ENCODE peak calls at places on chromosome 4, in eight cellular contexts. N is tibial artery, L is transverse colon, U is keratinocyte, X is SK-N-SH, W is tibial nerve, P is left ventricle myocardium inferior, R is PC-9. V is an unnamed sample.
A peak's percentile ranks its signal among the peaks of the same experiment; 100 is the strongest.

GRCh38 chr4:4912155-4912554 is 52.7 kb downstream of the MSX1 start:
- DNase-seq in N (no peak), L (no peak), U (no peak), X (no peak), W (no peak), P (no peak), R (no peak), V (no peak)

GRCh38 chr4:70197842-70198241 is 2.3 kb downstream of the ODAM start:
- DNase-seq in N (no peak), L (peak; percentile 27), U (no peak), X (no peak), W (no peak), P (no peak), R (no peak), V (peak; percentile 86)

GRCh38 chr4:25406081-25406692 is 29.1 kb downstream of the ANAPC4 start:
- DNase-seq in N (no peak), L (no peak), U (no peak), X (no peak), W (no peak), P (no peak), R (no peak), V (no peak)

GRCh38 chr4:139083533-139084424 is 68.2 kb downstream of the NOCT start:
- DNase-seq in N (peak; percentile 88), L (peak; percentile 90), U (no peak), X (peak; percentile 71), W (peak; percentile 75), P (peak; percentile 87), R (peak; percentile 45), V (peak; percentile 90)

GRCh38 chr4:16205298-16206164 is 20.7 kb downstream of the TAPT1 start:
- DNase-seq in N (no peak), L (no peak), U (no peak), X (peak; percentile 48), W (no peak), P (no peak), R (no peak), V (peak; percentile 36)

GRCh38 chr4:140049924-140050681 is 103.9 kb downstream of the MAML3 start:
- DNase-seq in N (no peak), L (no peak), U (no peak), X (peak; percentile 61), W (no peak), P (no peak), R (no peak), V (peak; percentile 31)

GRCh38 chr4:143021384-143021783 is 163.3 kb upstream of the USP38 start:
- DNase-seq in N (no peak), L (no peak), U (no peak), X (no peak), W (no peak), P (no peak), R (no peak), V (no peak)

GRCh38 chr4:19739101-19739651 is 512.5 kb upstream of the SLIT2 start:
- DNase-seq in N (no peak), L (no peak), U (peak; percentile 7), X (no peak), W (no peak), P (no peak), R (peak; percentile 82), V (peak; percentile 2)

GRCh38 chr4:48090621-48091020 is 43.4 kb downstream of the TXK start:
- DNase-seq in N (no peak), L (no peak), U (no peak), X (no peak), W (no peak), P (no peak), R (no peak), V (no peak)

GRCh38 chr4:5715357-5715756 is 4.4 kb downstream of the EVC start:
- DNase-seq in N (no peak), L (no peak), U (no peak), X (no peak), W (no peak), P (no peak), R (no peak), V (no peak)

GRCh38 chr4:90718926-90719325 is 591.7 kb downstream of the CCSER1 start:
- DNase-seq in N (no peak), L (no peak), U (no peak), X (no peak), W (no peak), P (no peak), R (no peak), V (no peak)

GRCh38 chr4:5888222-5888701 is 4.6 kb downstream of the CRMP1 start:
- DNase-seq in N (no peak), L (no peak), U (no peak), X (peak; percentile 92), W (no peak), P (no peak), R (no peak), V (no peak)

GRCh38 chr4:29853843-29854242 is 866.3 kb upstream of the PCDH7 start:
- DNase-seq in N (no peak), L (no peak), U (no peak), X (no peak), W (no peak), P (no peak), R (no peak), V (no peak)

GRCh38 chr4:133638702-133639101 is 489.6 kb downstream of the PCDH10 start:
- DNase-seq in N (no peak), L (no peak), U (no peak), X (no peak), W (no peak), P (no peak), R (no peak), V (no peak)

GRCh38 chr4:130395871-130396270 is 1299.9 kb downstream of the C4orf33 start:
- DNase-seq in N (no peak), L (no peak), U (no peak), X (no peak), W (no peak), P (no peak), R (no peak), V (no peak)

GRCh38 chr4:167321299-167321698 is 87.0 kb upstream of the SPOCK3 start:
- DNase-seq in N (no peak), L (no peak), U (no peak), X (no peak), W (no peak), P (no peak), R (no peak), V (no peak)

GRCh38 chr4:185682236-185682635 is 129.8 kb downstream of the SORBS2 start:
- DNase-seq in N (no peak), L (no peak), U (no peak), X (no peak), W (no peak), P (no peak), R (no peak), V (no peak)

GRCh38 chr4:176755624-176756023 is 37.1 kb downstream of the VEGFC start:
- DNase-seq in N (no peak), L (no peak), U (no peak), X (no peak), W (no peak), P (no peak), R (no peak), V (no peak)

GRCh38 chr4:98671131-98671530 is 12.7 kb upstream of the TSPAN5 start:
- DNase-seq in N (no peak), L (no peak), U (no peak), X (no peak), W (no peak), P (no peak), R (no peak), V (no peak)

GRCh38 chr4:156913234-156913633 is 58.4 kb downstream of the PDGFC start:
- DNase-seq in N (no peak), L (no peak), U (no peak), X (no peak), W (no peak), P (no peak), R (no peak), V (no peak)

GRCh38 chr4:169256856-169257756 is 13.7 kb downstream of the SH3RF1 start:
- DNase-seq in N (no peak), L (no peak), U (no peak), X (no peak), W (no peak), P (no peak), R (no peak), V (no peak)
- H3K4me1 ChIP-seq in N (peaks cover 97% of the 10 kb centered on the region), L (peaks cover 33% of the 10 kb centered on the region), U (peaks cover 40% of the 10 kb centered on the region), X (peaks cover 38% of the 10 kb centered on the region), W (peaks cover 83% of the 10 kb centered on the region), P (peaks cover 82% of the 10 kb centered on the region), R (peaks cover 26% of the 10 kb centered on the region), V (peaks cover 28% of the 10 kb centered on the region)

DNA sequence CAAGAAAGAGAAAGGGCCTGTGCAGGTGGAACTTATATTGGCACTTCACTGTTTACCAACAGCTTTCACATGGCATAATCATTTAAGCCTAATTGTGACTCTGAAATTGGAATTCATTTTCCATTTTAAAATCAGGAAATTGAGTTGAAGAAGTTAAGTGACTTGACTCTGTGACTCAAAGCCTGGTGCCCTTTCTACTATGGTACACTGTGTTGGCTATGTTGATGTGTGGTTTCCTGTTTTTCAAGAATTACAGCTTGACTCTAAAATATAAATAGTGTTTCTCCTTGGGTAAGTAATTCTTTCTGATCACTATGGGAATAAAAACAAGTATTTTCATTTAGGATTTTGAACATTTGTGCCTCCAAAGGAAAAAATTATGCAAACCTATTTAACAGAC is 4.3 kb downstream of the AFF1 start:
- DNase-seq in N (no peak), L (no peak), U (no peak), X (no peak), W (no peak), P (no peak), R (peak; percentile 40), V (peak; percentile 34)
- H3K27ac ChIP-seq in N (peak overlapping the region; percentile 62), L (peak overlapping the region; percentile 100), U (peak overlapping the region; percentile 22), X (no peak overlapping the region), W (peak overlapping the region; percentile 93), P (peak overlapping the region; percentile 33), R (no peak overlapping the region), V (no peak overlapping the region)

GRCh38 chr4:158819942-158820786 is 51.3 kb downstream of the FNIP2 start:
- DNase-seq in N (no peak), L (no peak), U (no peak), X (no peak), W (no peak), P (no peak), R (no peak), V (no peak)
- H3K4me1 ChIP-seq in N (peaks cover 87% of the 10 kb centered on the region), L (peaks cover 61% of the 10 kb centered on the region), U (peaks cover 2% of the 10 kb centered on the region), X (peaks cover 18% of the 10 kb centered on the region), W (peaks cover 76% of the 10 kb centered on the region), P (peaks cover 84% of the 10 kb centered on the region), R (peaks cover 30% of the 10 kb centered on the region), V (peaks cover 4% of the 10 kb centered on the region)

DNA sequence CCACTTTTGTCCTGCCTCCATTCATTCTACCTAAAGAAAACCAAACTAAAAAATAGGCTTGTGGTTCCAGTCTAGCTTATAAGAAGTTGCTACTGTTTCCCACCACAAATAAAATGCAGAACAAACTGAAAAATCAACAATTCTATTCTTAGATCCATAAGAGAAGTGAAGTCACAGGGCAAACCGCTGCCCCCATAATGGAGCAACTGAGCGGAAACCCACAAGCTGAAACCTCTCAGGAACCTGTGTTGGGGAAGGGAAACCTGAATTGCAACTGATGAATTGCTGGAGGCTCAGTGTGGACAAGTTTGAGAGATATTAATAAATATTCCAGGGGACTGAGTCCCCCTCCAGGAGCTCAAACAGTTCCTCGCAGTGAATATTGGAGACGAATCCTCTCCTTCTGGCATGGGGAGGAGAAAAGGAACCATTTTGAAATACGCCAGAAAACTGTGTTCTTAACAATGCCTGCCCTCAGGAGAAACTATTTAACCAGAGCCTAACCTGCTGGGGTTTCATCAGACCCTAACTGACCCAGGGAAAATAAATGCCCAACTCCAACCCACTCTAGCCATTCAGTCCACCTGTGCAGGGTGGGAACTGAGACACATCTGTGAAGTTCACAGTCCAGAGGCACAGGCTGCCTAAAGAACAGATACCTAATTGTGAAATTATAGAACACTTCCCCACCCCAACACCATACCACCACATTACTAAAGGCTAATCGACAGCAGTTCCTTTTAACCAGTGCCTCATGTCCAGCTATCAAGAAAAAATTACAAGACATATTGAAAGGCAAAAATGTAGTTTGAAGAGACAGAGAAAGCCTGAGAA is 22.8 kb upstream of the SH3RF1 start:
- DNase-seq in N (no peak), L (no peak), U (no peak), X (no peak), W (no peak), P (no peak), R (no peak), V (no peak)
- H3K27ac ChIP-seq in N (no peak overlapping the region), L (no peak overlapping the region), U (no peak overlapping the region), X (no peak overlapping the region), W (no peak overlapping the region), P (no peak overlapping the region), R (no peak overlapping the region), V (no peak overlapping the region)